ENCODE peak calls at places on chromosomes 4 and X, in five cellular contexts. One of them, this sample, is unnamed.

GRCh38 chr4:40910706-40911105 is 161.0 kb downstream of the NSUN7 start:
- DNase-seq in spleen: no peak
- DNase-seq in neuronal stem cell: no peak
- DNase-seq in body of pancreas: no peak
- DNase-seq in right cardiac atrium: no peak
- DNase-seq in this sample: no peak

GRCh38 chr4:96343836-96344235 is 503.9 kb downstream of the PDHA2 start:
- DNase-seq in spleen: no peak
- DNase-seq in neuronal stem cell: no peak
- DNase-seq in body of pancreas: no peak
- DNase-seq in right cardiac atrium: no peak
- DNase-seq in this sample: no peak

GRCh38 chrX:134603806-134604700 is 54.2 kb downstream of the PLAC1 start:
- DNase-seq in spleen: no peak
- DNase-seq in neuronal stem cell: no peak
- DNase-seq in body of pancreas: no peak
- DNase-seq in right cardiac atrium: no peak
- DNase-seq in this sample: no peak

GRCh38 chrX:77771601-77772000 is 14.4 kb downstream of the ATRX start:
- DNase-seq in spleen: no peak
- DNase-seq in neuronal stem cell: no peak
- DNase-seq in body of pancreas: no peak
- DNase-seq in right cardiac atrium: no peak
- DNase-seq in this sample: no peak

GRCh38 chrX:48003758-48004457 is at the start of gene ZNF182:
- DNase-seq in spleen: peak
- DNase-seq in neuronal stem cell: peak
- DNase-seq in body of pancreas: peak
- DNase-seq in right cardiac atrium: peak
- DNase-seq in this sample: peak

GRCh38 chr4:138859249-138859648 is 156.3 kb upstream of the NOCT start:
- DNase-seq in spleen: no peak
- DNase-seq in neuronal stem cell: no peak
- DNase-seq in body of pancreas: no peak
- DNase-seq in right cardiac atrium: no peak
- DNase-seq in this sample: no peak

GRCh38 chr4:184170996-184171395 is 46.7 kb downstream of the ENPP6 start:
- DNase-seq in spleen: no peak
- DNase-seq in neuronal stem cell: no peak
- DNase-seq in body of pancreas: no peak
- DNase-seq in right cardiac atrium: no peak
- DNase-seq in this sample: no peak

GRCh38 chrX:110408949-110409588 is 50.4 kb downstream of the RTL9 start:
- DNase-seq in spleen: no peak
- DNase-seq in neuronal stem cell: no peak
- DNase-seq in body of pancreas: no peak
- DNase-seq in right cardiac atrium: no peak
- DNase-seq in this sample: no peak

GRCh38 chrX:3476973-3477372 is 130.5 kb upstream of the MXRA5 start:
- DNase-seq in spleen: no peak
- DNase-seq in neuronal stem cell: no peak
- DNase-seq in body of pancreas: no peak
- DNase-seq in right cardiac atrium: no peak
- DNase-seq in this sample: no peak

GRCh38 chrX:71846429-71846828 is 64.2 kb upstream of the NHSL2 start:
- DNase-seq in spleen: no peak
- DNase-seq in neuronal stem cell: no peak
- DNase-seq in body of pancreas: no peak
- DNase-seq in right cardiac atrium: no peak
- DNase-seq in this sample: no peak

GRCh38 chr4:142408003-142408441 is 438.1 kb downstream of the INPP4B start:
- DNase-seq in spleen: no peak
- DNase-seq in neuronal stem cell: no peak
- DNase-seq in body of pancreas: no peak
- DNase-seq in right cardiac atrium: no peak
- DNase-seq in this sample: no peak

GRCh38 chr4:38677466-38677865 is 13.5 kb downstream of the KLF3 start:
- DNase-seq in spleen: no peak
- DNase-seq in neuronal stem cell: no peak
- DNase-seq in body of pancreas: no peak
- DNase-seq in right cardiac atrium: no peak
- DNase-seq in this sample: no peak

GRCh38 chrX:154791467-154791866 is 13.8 kb downstream of the MPP1 start:
- DNase-seq in spleen: no peak
- DNase-seq in neuronal stem cell: no peak
- DNase-seq in body of pancreas: no peak
- DNase-seq in right cardiac atrium: no peak
- DNase-seq in this sample: no peak

GRCh38 chrX:24294619-24295018 is 19.2 kb downstream of the SUPT20HL2 start:
- DNase-seq in spleen: no peak
- DNase-seq in neuronal stem cell: no peak
- DNase-seq in body of pancreas: no peak
- DNase-seq in right cardiac atrium: no peak
- DNase-seq in this sample: no peak

GRCh38 chrX:133412665-133413064 is 2.6 kb downstream of the GPC4 start:
- DNase-seq in spleen: no peak
- DNase-seq in neuronal stem cell: no peak
- DNase-seq in body of pancreas: no peak
- DNase-seq in right cardiac atrium: no peak
- DNase-seq in this sample: no peak

GRCh38 chrX:133413218-133413925 is 1.9 kb downstream of the GPC4 start:
- DNase-seq in spleen: no peak
- DNase-seq in neuronal stem cell: no peak
- DNase-seq in body of pancreas: peak
- DNase-seq in right cardiac atrium: peak
- DNase-seq in this sample: no peak

GRCh38 chrX:133414399-133415275 is 652 bp downstream of the GPC4 start:
- DNase-seq in spleen: no peak
- DNase-seq in neuronal stem cell: no peak
- DNase-seq in body of pancreas: peak
- DNase-seq in right cardiac atrium: peak
- DNase-seq in this sample: no peak

GRCh38 chrX:133417364-133417763 is 2.1 kb upstream of the GPC4 start:
- DNase-seq in spleen: no peak
- DNase-seq in neuronal stem cell: no peak
- DNase-seq in body of pancreas: no peak
- DNase-seq in right cardiac atrium: no peak
- DNase-seq in this sample: no peak

DNA sequence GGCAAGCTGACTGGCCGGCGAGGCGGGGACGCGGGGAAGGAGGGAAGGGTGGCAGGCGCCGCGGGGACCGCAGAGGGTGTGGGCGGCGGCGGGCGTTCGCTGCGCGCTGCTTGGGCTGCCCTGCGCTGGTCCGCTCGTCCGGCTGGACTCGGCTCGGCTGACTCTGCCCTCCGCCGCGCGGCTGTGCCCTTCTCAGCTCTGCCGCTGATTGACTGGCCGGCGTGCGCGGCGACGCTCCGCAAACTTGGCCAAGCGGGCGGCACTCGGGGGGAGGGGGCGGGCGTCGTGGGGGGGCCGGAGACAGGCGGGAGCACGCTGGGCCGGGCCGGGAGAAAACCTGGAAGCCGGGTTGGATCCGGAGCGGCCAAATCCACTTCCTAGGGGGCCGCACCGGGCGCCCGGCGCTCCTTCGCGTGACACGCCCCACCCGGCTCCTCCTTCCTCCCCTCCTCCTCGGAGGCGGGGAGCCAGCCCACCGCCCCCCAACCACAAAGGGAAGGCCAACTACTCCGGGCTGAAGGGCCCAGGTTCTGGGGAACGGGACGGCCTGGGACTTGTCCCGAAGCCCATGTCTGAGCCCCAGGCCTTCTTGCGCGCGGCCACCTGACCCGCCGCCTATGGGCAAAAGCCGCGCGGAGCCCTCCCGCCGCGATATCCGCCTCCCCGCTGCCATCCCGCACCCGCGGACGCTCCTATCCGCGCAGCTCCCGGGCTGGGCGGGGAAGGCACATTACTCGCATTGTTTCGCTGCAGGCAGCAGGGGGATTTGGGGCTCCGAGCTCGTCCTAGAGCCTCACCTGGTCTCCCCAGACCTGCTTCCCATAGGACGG is at the start of gene GPC4:
- DNase-seq in spleen: peak
- DNase-seq in neuronal stem cell: peak
- DNase-seq in body of pancreas: peak
- DNase-seq in right cardiac atrium: peak
- DNase-seq in this sample: peak
- H3K27ac ChIP-seq in spleen: peak
- H3K27ac ChIP-seq in neuronal stem cell: no peak
- H3K27ac ChIP-seq in body of pancreas: peak
- H3K27ac ChIP-seq in right cardiac atrium: peak
- H3K27ac ChIP-seq in this sample: peak

GRCh38 chrX:145068450-145068849 is 178.9 kb upstream of the SPANXN1 start:
- DNase-seq in spleen: no peak
- DNase-seq in neuronal stem cell: no peak
- DNase-seq in body of pancreas: no peak
- DNase-seq in right cardiac atrium: no peak
- DNase-seq in this sample: no peak
- H3K27ac ChIP-seq in spleen: no peak
- H3K27ac ChIP-seq in neuronal stem cell: no peak
- H3K27ac ChIP-seq in body of pancreas: no peak
- H3K27ac ChIP-seq in right cardiac atrium: no peak
- H3K27ac ChIP-seq in this sample: no peak

GRCh38 chr4:186946140-186946539 is 222.5 kb upstream of the FAT1 start:
- DNase-seq in spleen: no peak
- DNase-seq in neuronal stem cell: no peak
- DNase-seq in body of pancreas: peak
- DNase-seq in right cardiac atrium: no peak
- DNase-seq in this sample: no peak

GRCh38 chr4:186940476-186940875 is 216.8 kb upstream of the FAT1 start:
- DNase-seq in spleen: no peak
- DNase-seq in neuronal stem cell: no peak
- DNase-seq in body of pancreas: no peak
- DNase-seq in right cardiac atrium: no peak
- DNase-seq in this sample: no peak

GRCh38 chr4:186939766-186940165 is 216.1 kb upstream of the FAT1 start:
- DNase-seq in spleen: no peak
- DNase-seq in neuronal stem cell: no peak
- DNase-seq in body of pancreas: no peak
- DNase-seq in right cardiac atrium: no peak
- DNase-seq in this sample: no peak

GRCh38 chr4:186943607-186943908 is 219.9 kb upstream of the FAT1 start:
- DNase-seq in spleen: no peak
- DNase-seq in neuronal stem cell: no peak
- DNase-seq in body of pancreas: no peak
- DNase-seq in right cardiac atrium: no peak
- DNase-seq in this sample: no peak

GRCh38 chr4:186942745-186943606 is 219.3 kb upstream of the FAT1 start:
- DNase-seq in spleen: no peak
- DNase-seq in neuronal stem cell: no peak
- DNase-seq in body of pancreas: peak
- DNase-seq in right cardiac atrium: peak
- DNase-seq in this sample: no peak
- H3K27ac ChIP-seq in spleen: no peak
- H3K27ac ChIP-seq in neuronal stem cell: no peak
- H3K27ac ChIP-seq in body of pancreas: peak
- H3K27ac ChIP-seq in right cardiac atrium: no peak
- H3K27ac ChIP-seq in this sample: no peak

GRCh38 chr4:168633474-168633873 is 136.6 kb downstream of the PALLD start:
- DNase-seq in spleen: no peak
- DNase-seq in neuronal stem cell: no peak
- DNase-seq in body of pancreas: no peak
- DNase-seq in right cardiac atrium: no peak
- DNase-seq in this sample: no peak
- H3K27ac ChIP-seq in spleen: no peak
- H3K27ac ChIP-seq in neuronal stem cell: no peak
- H3K27ac ChIP-seq in body of pancreas: no peak
- H3K27ac ChIP-seq in right cardiac atrium: no peak
- H3K27ac ChIP-seq in this sample: peak

GRCh38 chrX:13088155-13088485 is 43.7 kb upstream of the FAM9C start:
- DNase-seq in spleen: peak
- DNase-seq in neuronal stem cell: no peak
- DNase-seq in body of pancreas: no peak
- DNase-seq in right cardiac atrium: no peak
- DNase-seq in this sample: no peak
- H3K27ac ChIP-seq in spleen: peak
- H3K27ac ChIP-seq in neuronal stem cell: no peak
- H3K27ac ChIP-seq in body of pancreas: peak
- H3K27ac ChIP-seq in right cardiac atrium: no peak
- H3K27ac ChIP-seq in this sample: no peak

DNA sequence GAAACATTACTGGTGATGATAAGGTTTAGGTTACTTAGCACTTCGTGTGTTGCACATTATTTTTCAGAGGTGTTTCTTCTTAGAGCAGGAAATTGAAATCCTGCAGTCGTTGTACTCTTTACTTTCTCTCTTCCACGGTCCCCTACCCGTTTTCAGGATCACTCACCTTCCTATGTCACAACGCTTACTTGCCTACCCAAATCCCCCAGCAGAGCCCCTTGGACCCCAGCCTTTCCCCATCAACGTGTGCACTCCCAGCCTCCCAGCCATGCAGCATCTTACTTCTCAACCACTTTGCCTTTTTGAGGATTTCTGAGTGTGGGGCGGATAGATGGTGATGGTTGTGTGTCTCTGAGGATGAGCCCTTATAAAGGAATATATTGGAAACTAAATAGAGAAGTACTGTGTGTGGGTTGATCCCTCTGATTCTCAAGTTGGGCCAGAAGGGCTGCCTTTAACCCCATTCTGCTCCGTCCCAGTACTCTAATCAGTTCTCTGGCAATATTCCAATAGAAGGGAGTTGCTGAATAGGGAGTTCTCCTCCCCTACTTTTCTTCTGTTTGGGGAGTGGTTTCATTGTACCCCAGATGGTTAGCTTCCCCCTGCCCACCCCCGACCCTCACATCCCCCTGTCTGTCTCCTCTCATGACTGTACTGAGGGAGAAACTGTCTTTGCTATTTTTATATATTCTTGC is 1.6 kb downstream of the MID2 start:
- DNase-seq in spleen: no peak
- DNase-seq in neuronal stem cell: no peak
- DNase-seq in body of pancreas: no peak
- DNase-seq in right cardiac atrium: no peak
- DNase-seq in this sample: no peak
- H3K27ac ChIP-seq in spleen: peak
- H3K27ac ChIP-seq in neuronal stem cell: no peak
- H3K27ac ChIP-seq in body of pancreas: peak
- H3K27ac ChIP-seq in right cardiac atrium: peak
- H3K27ac ChIP-seq in this sample: peak

GRCh38 chr4:87865960-87866598 is 33.3 kb downstream of the MEPE start:
- DNase-seq in spleen: no peak
- DNase-seq in neuronal stem cell: no peak
- DNase-seq in body of pancreas: no peak
- DNase-seq in right cardiac atrium: no peak
- DNase-seq in this sample: no peak

GRCh38 chr4:87863486-87863885 is 30.7 kb downstream of the MEPE start:
- DNase-seq in spleen: no peak
- DNase-seq in neuronal stem cell: no peak
- DNase-seq in body of pancreas: no peak
- DNase-seq in right cardiac atrium: no peak
- DNase-seq in this sample: no peak

GRCh38 chr4:87865288-87865687 is 32.5 kb downstream of the MEPE start:
- DNase-seq in spleen: no peak
- DNase-seq in neuronal stem cell: no peak
- DNase-seq in body of pancreas: no peak
- DNase-seq in right cardiac atrium: no peak
- DNase-seq in this sample: no peak

GRCh38 chr4:87862236-87862635 is 29.5 kb downstream of the MEPE start:
- DNase-seq in spleen: no peak
- DNase-seq in neuronal stem cell: no peak
- DNase-seq in body of pancreas: no peak
- DNase-seq in right cardiac atrium: no peak
- DNase-seq in this sample: no peak

GRCh38 chr4:87864321-87864720 is 31.6 kb downstream of the MEPE start:
- DNase-seq in spleen: no peak
- DNase-seq in neuronal stem cell: no peak
- DNase-seq in body of pancreas: no peak
- DNase-seq in right cardiac atrium: no peak
- DNase-seq in this sample: no peak
- H3K27ac ChIP-seq in spleen: peak
- H3K27ac ChIP-seq in neuronal stem cell: no peak
- H3K27ac ChIP-seq in body of pancreas: peak
- H3K27ac ChIP-seq in right cardiac atrium: no peak
- H3K27ac ChIP-seq in this sample: no peak

This sample was measured in left ventricle myocardium inferior.